ENCODE peak calls at places on chromosomes 3 and 15, in nine cellular contexts. W is A673; P is ovary; O is fibroblast of lung; G is endothelial cell; N is kidney; T is mesothelial cell of epicardium; E is DND-41; Q is CD4-positive, alpha-beta T cell. H is an unnamed sample.

GRCh38 chr15:41511331-41512077 is 2.1 kb downstream of the LTK start:
- DNase-seq in W (no peak), P (no peak), O (no peak), G (no peak), N (no peak), T (no peak), E (no peak), Q (no peak), H (no peak)

GRCh38 chr3:128152419-128153155 is 694 bp upstream of the EEFSEC start:
- DNase-seq in W (peak), P (no peak), O (peak), G (no peak), N (no peak), T (no peak), E (no peak), Q (no peak), H (no peak)

GRCh38 chr3:105944281-105944680 is 75.5 kb upstream of the CBLB start:
- DNase-seq in W (no peak), P (no peak), O (peak), G (no peak), N (no peak), T (no peak), E (no peak), Q (no peak), H (no peak)

GRCh38 chr15:38520035-38520434 is 44.6 kb downstream of the RASGRP1 start:
- DNase-seq in W (no peak), P (no peak), O (no peak), G (no peak), N (no peak), T (no peak), E (no peak), Q (no peak), H (no peak)

GRCh38 chr3:63538912-63539311 is 113.6 kb upstream of the SNTN start:
- DNase-seq in W (no peak), P (no peak), O (no peak), G (no peak), N (no peak), T (no peak), E (no peak), Q (no peak), H (no peak)

GRCh38 chr15:41116116-41116871 is at the start of gene INO80:
- DNase-seq in W (peak), P (peak), O (peak), G (peak), N (peak), T (peak), E (peak), Q (peak), H (peak)

GRCh38 chr3:19972056-19972455 is 25.2 kb downstream of the RAB5A start:
- DNase-seq in W (no peak), P (no peak), O (peak), G (no peak), N (no peak), T (no peak), E (no peak), Q (no peak), H (no peak)

GRCh38 chr3:186255703-186256331 is 106.2 kb downstream of the DGKG start:
- DNase-seq in W (peak), P (no peak), O (no peak), G (peak), N (peak), T (no peak), E (peak), Q (no peak), H (no peak)

GRCh38 chr15:41284425-41285177 is 47.8 kb downstream of the OIP5 start:
- DNase-seq in W (peak), P (peak), O (peak), G (no peak), N (no peak), T (no peak), E (peak), Q (no peak), H (no peak)

GRCh38 chr3:44996556-44996969 is 20.5 kb downstream of the EXOSC7 start:
- DNase-seq in W (no peak), P (no peak), O (no peak), G (no peak), N (no peak), T (no peak), E (no peak), Q (no peak), H (no peak)

GRCh38 chr3:15331606-15332404 is 581 bp downstream of the SH3BP5 start:
- DNase-seq in W (peak), P (peak), O (peak), G (peak), N (peak), T (no peak), E (peak), Q (peak), H (no peak)

GRCh38 chr3:100046986-100047385 is 67.3 kb downstream of the FILIP1L start:
- DNase-seq in W (no peak), P (no peak), O (no peak), G (no peak), N (no peak), T (no peak), E (no peak), Q (no peak), H (no peak)

GRCh38 chr3:11302444-11302843 is 30.2 kb downstream of the ATG7 start:
- DNase-seq in W (no peak), P (no peak), O (no peak), G (no peak), N (no peak), T (no peak), E (no peak), Q (no peak), H (no peak)

GRCh38 chr3:13111173-13111873 is 38.1 kb upstream of the IQSEC1 start:
- DNase-seq in W (no peak), P (no peak), O (no peak), G (no peak), N (peak), T (no peak), E (no peak), Q (no peak), H (peak)

GRCh38 chr3:149702691-149703426 is 45.0 kb upstream of the WWTR1 start:
- DNase-seq in W (no peak), P (no peak), O (peak), G (no peak), N (no peak), T (no peak), E (no peak), Q (no peak), H (no peak)

GRCh38 chr3:13884851-13885703 is 5.2 kb upstream of the WNT7A start:
- DNase-seq in W (no peak), P (no peak), O (no peak), G (peak), N (no peak), T (no peak), E (peak), Q (peak), H (no peak)

GRCh38 chr15:84715442-84716035 is 400 bp downstream of the SEC11A start:
- DNase-seq in W (peak), P (no peak), O (peak), G (no peak), N (peak), T (no peak), E (peak), Q (no peak), H (no peak)

GRCh38 chr3:157618075-157618760 is 115.0 kb upstream of the VEPH1 start:
- DNase-seq in W (peak), P (no peak), O (peak), G (no peak), N (no peak), T (no peak), E (no peak), Q (no peak), H (no peak)

GRCh38 chr3:134955874-134956273 is 160.8 kb downstream of the EPHB1 start:
- DNase-seq in W (no peak), P (no peak), O (no peak), G (no peak), N (no peak), T (no peak), E (no peak), Q (no peak), H (no peak)

GRCh38 chr15:100893261-100893963 is 13.8 kb downstream of the ALDH1A3 start:
- DNase-seq in W (no peak), P (no peak), O (no peak), G (no peak), N (no peak), T (no peak), E (no peak), Q (no peak), H (no peak)

GRCh38 chr3:50192689-50193141 is 1.3 kb downstream of the GNAT1 start:
- DNase-seq in W (peak), P (no peak), O (peak), G (peak), N (no peak), T (no peak), E (peak), Q (peak), H (no peak)

GRCh38 chr15:58212909-58213526 is 74.8 kb downstream of the AQP9 start:
- DNase-seq in W (peak), P (peak), O (peak), G (peak), N (no peak), T (no peak), E (peak), Q (no peak), H (no peak)

GRCh38 chr3:64084640-64085039 is 61.3 kb upstream of the PSMD6 start:
- DNase-seq in W (no peak), P (no peak), O (peak), G (no peak), N (no peak), T (no peak), E (no peak), Q (no peak), H (no peak)

GRCh38 chr3:100245146-100245545 is 15.6 kb upstream of the TBC1D23 start:
- DNase-seq in W (no peak), P (no peak), O (peak), G (no peak), N (no peak), T (no peak), E (no peak), Q (no peak), H (no peak)

GRCh38 chr3:101926594-101927105 is 77.3 kb downstream of the NFKBIZ start:
- DNase-seq in W (no peak), P (no peak), O (peak), G (no peak), N (no peak), T (no peak), E (no peak), Q (no peak), H (no peak)

GRCh38 chr3:175980731-175981130 is 1121.6 kb downstream of the NAALADL2 start:
- DNase-seq in W (no peak), P (no peak), O (peak), G (no peak), N (no peak), T (no peak), E (no peak), Q (no peak), H (no peak)

GRCh38 chr3:150210461-150211110 is 197.5 kb upstream of the TSC22D2 start:
- DNase-seq in W (peak), P (no peak), O (no peak), G (no peak), N (no peak), T (no peak), E (no peak), Q (no peak), H (no peak)

GRCh38 chr3:69761896-69762789 is 22.9 kb downstream of the MITF start:
- DNase-seq in W (no peak), P (no peak), O (peak), G (no peak), N (no peak), T (no peak), E (no peak), Q (no peak), H (no peak)

GRCh38 chr3:169911272-169911671 is at the start of gene SAMD7:
- DNase-seq in W (no peak), P (no peak), O (no peak), G (no peak), N (no peak), T (no peak), E (no peak), Q (no peak), H (no peak)

DNA sequence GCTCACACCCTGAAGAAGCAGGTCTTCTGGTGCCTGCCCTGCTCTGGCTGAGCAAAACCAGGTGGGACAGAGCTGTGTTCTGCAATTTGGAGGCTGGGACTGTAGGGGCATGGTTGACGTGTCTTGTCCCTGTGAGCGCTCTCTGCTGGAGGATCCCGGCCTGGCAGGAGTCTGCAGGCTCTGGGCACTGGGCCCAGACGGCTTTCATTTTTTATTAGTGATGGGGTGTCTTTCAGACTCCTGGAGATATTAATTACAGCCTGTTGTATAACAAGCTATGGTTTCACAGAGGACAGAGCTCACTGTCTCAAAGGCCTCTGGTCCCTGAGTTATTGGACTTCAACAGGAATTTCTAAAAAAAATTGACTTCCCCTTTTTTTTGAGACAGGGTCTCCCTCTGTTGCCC is 29.5 kb upstream of the ZNF710 start:
- DNase-seq in W (peak), P (no peak), O (peak), G (peak), N (no peak), T (peak), E (peak), Q (peak), H (no peak)
- TF ChIP-seq CTCF in W (peak), P (no peak), O (peak), G (no peak), N (peak), T (peak), E (peak), Q (peak), H (peak)

GRCh38 chr15:75455424-75455981 is 4.0 kb upstream of the SIN3A start:
- DNase-seq in W (peak), P (peak), O (peak), G (peak), N (peak), T (peak), E (peak), Q (peak), H (peak)

GRCh38 chr15:75454471-75455418 is 3.3 kb upstream of the SIN3A start:
- DNase-seq in W (peak), P (peak), O (peak), G (peak), N (peak), T (peak), E (peak), Q (peak), H (peak)

GRCh38 chr15:75452364-75452967 is 976 bp upstream of the SIN3A start:
- DNase-seq in W (peak), P (peak), O (peak), G (peak), N (peak), T (peak), E (peak), Q (peak), H (no peak)

GRCh38 chr15:75452968-75453702 is 1.6 kb upstream of the SIN3A start:
- DNase-seq in W (peak), P (peak), O (peak), G (peak), N (peak), T (peak), E (peak), Q (peak), H (peak)

DNA sequence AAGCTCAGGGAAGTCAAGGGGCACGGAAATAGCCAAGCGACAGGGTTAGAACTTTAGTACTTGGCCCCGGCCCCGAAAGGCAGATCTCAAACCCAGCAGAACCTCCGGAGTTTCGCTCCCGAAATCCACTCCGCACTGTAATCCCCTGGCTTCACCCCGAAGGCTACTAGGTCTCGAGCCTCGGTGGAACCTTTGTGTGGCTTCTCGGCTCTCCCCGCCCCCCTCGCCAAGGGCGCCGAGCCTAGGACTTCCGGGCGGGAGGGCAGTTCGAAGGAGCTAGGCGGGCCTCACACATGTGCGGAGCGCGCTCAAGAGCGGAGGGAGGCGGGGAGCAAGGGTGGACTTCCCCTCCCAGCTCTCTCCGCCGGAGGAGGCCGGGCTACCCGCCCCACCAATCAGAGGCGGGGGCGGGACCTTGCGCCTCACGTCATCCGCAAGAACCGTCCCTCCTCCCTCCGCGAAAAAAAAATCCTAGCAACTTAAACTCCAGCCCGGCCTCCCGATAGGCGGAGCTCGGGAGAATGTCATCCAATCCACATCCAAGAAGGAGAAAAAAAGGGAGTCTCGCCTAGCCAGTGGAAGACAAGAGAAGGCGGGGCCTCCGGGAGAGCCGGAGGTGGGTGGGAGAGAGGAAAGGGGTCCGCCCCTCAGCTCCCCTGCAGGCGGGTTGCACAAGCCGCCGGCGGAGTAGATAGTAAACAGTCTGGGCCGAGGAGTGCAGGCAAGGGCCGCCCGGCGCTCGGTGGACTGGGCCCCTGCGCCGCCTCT is 2.4 kb upstream of the SIN3A start:
- DNase-seq in W (peak), P (peak), O (peak), G (peak), N (peak), T (peak), E (peak), Q (peak), H (peak)
- TF ChIP-seq CTCF in W (no peak), P (no peak), O (no peak), G (no peak), N (no peak), T (no peak), E (no peak), Q (no peak), H (no peak)

GRCh38 chr3:43742935-43743334 is 52.2 kb downstream of the ABHD5 start:
- DNase-seq in W (no peak), P (no peak), O (no peak), G (no peak), N (no peak), T (no peak), E (no peak), Q (no peak), H (no peak)
- TF ChIP-seq CTCF in W (peak), P (no peak), O (no peak), G (no peak), N (peak), T (no peak), E (peak), Q (no peak), H (peak)

DNA sequence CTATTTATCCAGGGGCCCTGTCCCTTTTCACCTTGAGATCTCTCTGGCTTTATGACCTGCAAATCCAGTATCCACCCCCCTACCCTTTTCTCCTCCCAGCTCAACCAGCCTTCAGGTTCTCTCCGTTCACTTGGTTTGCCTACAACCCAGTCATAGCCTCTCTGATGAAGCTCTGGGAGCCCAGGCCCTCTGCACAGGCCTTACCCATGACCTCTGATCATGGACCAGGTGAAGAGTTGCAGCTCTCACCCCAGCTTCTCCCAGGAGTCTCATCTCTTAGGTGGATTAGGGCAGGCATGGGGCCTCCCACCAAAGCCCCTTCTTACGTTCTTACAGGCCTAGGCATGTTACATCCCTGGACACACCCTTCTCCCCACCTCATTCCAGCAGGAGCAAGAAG is 59.8 kb downstream of the EXOG start:
- DNase-seq in W (no peak), P (no peak), O (no peak), G (no peak), N (no peak), T (no peak), E (no peak), Q (no peak), H (no peak)
- TF ChIP-seq CTCF in W (no peak), P (no peak), O (no peak), G (no peak), N (no peak), T (no peak), E (no peak), Q (no peak), H (no peak)

DNA sequence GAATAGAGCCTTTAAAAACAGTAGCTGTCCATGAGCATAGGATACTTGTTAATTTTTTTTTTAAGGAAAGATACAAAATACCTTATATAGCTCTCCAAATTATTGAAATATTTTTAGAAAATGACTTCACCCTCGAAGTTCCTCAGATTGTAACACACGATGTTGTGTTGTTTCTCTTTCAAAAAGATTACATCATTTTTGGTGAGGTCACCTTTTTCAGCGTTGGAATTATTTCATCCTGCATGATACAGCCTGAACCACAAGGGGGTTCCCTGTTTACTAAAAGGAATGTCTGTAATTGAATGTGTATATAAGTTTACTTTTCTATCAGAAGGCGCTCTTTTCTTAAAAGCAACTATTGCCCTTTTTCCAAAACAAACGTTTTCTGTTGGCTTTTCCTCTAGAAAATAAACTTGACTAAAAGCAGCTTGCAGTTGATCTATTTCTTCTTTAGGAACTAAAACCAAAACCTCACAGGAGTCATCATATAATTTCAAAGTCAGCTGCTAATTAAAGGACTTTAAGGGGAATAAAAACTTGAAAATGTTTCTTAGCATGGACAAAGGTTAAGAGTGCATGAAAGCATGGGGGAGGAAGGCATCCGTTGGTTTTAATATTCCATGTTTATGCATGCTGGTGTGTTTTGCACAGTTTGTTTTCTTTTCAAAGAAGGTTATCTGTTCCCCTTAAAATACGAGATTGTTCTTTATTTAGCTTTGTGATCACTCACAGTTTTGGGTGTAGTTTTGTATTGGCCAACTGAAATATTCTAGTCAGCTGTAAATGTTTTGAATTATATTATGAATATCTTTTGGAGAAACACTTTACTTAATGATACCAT is 29.4 kb downstream of the LYSMD4 start:
- DNase-seq in W (peak), P (no peak), O (peak), G (peak), N (no peak), T (no peak), E (no peak), Q (no peak), H (no peak)
- TF ChIP-seq CTCF in W (peak), P (peak), O (peak), G (peak), N (peak), T (peak), E (peak), Q (no peak), H (peak)

DNA sequence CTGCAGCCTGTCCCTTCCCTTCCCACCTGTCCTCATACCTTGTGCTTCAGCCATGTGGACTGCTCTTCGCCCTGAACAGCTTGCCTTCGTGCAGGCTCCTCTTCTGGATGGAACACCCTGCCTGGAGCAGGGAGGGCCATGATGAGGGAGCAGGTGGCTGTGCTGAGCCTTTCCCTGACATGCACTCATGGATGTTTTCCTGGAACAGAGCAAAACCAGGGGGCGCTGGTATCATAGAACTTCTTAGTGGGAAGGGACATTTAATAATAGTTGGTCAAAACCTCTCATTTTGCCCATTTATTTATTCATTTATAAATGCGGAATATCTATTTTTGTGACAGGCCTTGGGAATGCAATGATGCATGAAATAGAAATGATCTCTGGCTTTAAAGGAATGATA is 149.3 kb downstream of the CACNA1D start:
- DNase-seq in W (no peak), P (no peak), O (no peak), G (peak), N (no peak), T (no peak), E (no peak), Q (no peak), H (no peak)
- TF ChIP-seq CTCF in W (no peak), P (no peak), O (no peak), G (no peak), N (no peak), T (no peak), E (peak), Q (no peak), H (peak)

GRCh38 chr3:31531992-31532586 is 636 bp upstream of the STT3B start:
- DNase-seq in W (peak), P (peak), O (peak), G (peak), N (peak), T (peak), E (peak), Q (peak), H (peak)
- TF ChIP-seq CTCF in W (no peak), P (peak), O (no peak), G (no peak), N (no peak), T (no peak), E (peak), Q (no peak), H (no peak)

H was measured in chondrocyte.